ENCODE peak calls at places on chromosomes 3 and 15, in eight cellular contexts. L, C, D, U, I, A, G and O are unnamed samples.
A peak's percentile ranks its signal among the peaks of the same experiment; 100 is the strongest.

GRCh38 chr3:139364549-139364948 is 20.7 kb downstream of the MRPS22 start:
- DNase-seq in L (no peak), C (no peak), D (no peak), U (no peak), I (no peak), A (no peak), G (no peak), O (no peak)

GRCh38 chr15:100192092-100192695 is 149.6 kb downstream of the ADAMTS17 start:
- DNase-seq in L (no peak), C (no peak), D (no peak), U (no peak), I (no peak), A (no peak), G (no peak), O (no peak)

GRCh38 chr3:46946856-46947544 is 29.5 kb downstream of the CCDC12 start:
- DNase-seq in L (peak; percentile 31), C (peak; percentile 67), D (peak; percentile 73), U (peak; percentile 50), I (no peak), A (no peak), G (no peak), O (peak; percentile 63)

GRCh38 chr15:36544518-36545383 is 34.7 kb upstream of the CDIN1 start:
- DNase-seq in L (no peak), C (peak; percentile 2), D (peak; percentile 33), U (no peak), I (peak; percentile 63), A (no peak), G (no peak), O (no peak)

GRCh38 chr15:56176996-56177395 is 66.7 kb downstream of the RFX7 start:
- DNase-seq in L (no peak), C (peak; percentile 5), D (peak; percentile 6), U (no peak), I (no peak), A (no peak), G (peak; percentile 0), O (no peak)

GRCh38 chr3:195701042-195701910 is 19.5 kb upstream of the MUC20 start:
- DNase-seq in L (no peak), C (no peak), D (no peak), U (no peak), I (no peak), A (peak; percentile 5), G (no peak), O (peak; percentile 40)

GRCh38 chr15:25905140-25905539 is 42.0 kb upstream of the ATP10A start:
- DNase-seq in L (peak; percentile 88), C (peak; percentile 88), D (peak; percentile 96), U (no peak), I (no peak), A (no peak), G (no peak), O (no peak)

GRCh38 chr15:66256692-66257091 is 3.1 kb upstream of the MEGF11 start:
- DNase-seq in L (no peak), C (no peak), D (no peak), U (no peak), I (no peak), A (no peak), G (no peak), O (no peak)

GRCh38 chr3:86594838-86595237 is 396.1 kb downstream of the VGLL3 start:
- DNase-seq in L (no peak), C (no peak), D (no peak), U (no peak), I (no peak), A (no peak), G (no peak), O (no peak)

GRCh38 chr15:74530771-74531143 is 10.3 kb upstream of the ARID3B start:
- DNase-seq in L (no peak), C (no peak), D (no peak), U (no peak), I (no peak), A (no peak), G (no peak), O (no peak)

GRCh38 chr15:63288778-63289378 is 11.5 kb downstream of the APH1B start:
- DNase-seq in L (peak; percentile 69), C (peak; percentile 35), D (peak; percentile 83), U (peak; percentile 77), I (peak; percentile 53), A (peak; percentile 64), G (peak; percentile 33), O (no peak)

GRCh38 chr15:31801152-31801551 is 229.2 kb upstream of the CHRNA7 start:
- DNase-seq in L (no peak), C (peak; percentile 0), D (peak; percentile 58), U (no peak), I (no peak), A (no peak), G (no peak), O (no peak)

GRCh38 chr3:43522702-43523362 is 99.0 kb downstream of the ANO10 start:
- DNase-seq in L (peak; percentile 73), C (peak; percentile 29), D (peak; percentile 15), U (no peak), I (no peak), A (no peak), G (no peak), O (no peak)

GRCh38 chr3:184885112-184885511 is 73.1 kb downstream of the VPS8 start:
- DNase-seq in L (no peak), C (no peak), D (no peak), U (no peak), I (no peak), A (no peak), G (no peak), O (no peak)

GRCh38 chr15:74262635-74263034 is 26.5 kb downstream of the CCDC33 start:
- DNase-seq in L (no peak), C (no peak), D (no peak), U (no peak), I (no peak), A (no peak), G (no peak), O (no peak)

GRCh38 chr3:11080492-11080891 is 73.8 kb upstream of the HRH1 start:
- DNase-seq in L (no peak), C (no peak), D (peak; percentile 14), U (no peak), I (no peak), A (no peak), G (peak; percentile 51), O (peak; percentile 68)

GRCh38 chr15:67067161-67067853 is 1.9 kb downstream of the SMAD3 start:
- DNase-seq in L (peak; percentile 39), C (no peak), D (peak; percentile 64), U (no peak), I (peak; percentile 83), A (no peak), G (no peak), O (no peak)

GRCh38 chr3:170759511-170760173 is 110.4 kb downstream of the RPL22L1 start:
- DNase-seq in L (no peak), C (no peak), D (no peak), U (no peak), I (no peak), A (no peak), G (no peak), O (no peak)

GRCh38 chr3:164952966-164953365 is 125.3 kb downstream of the SI start:
- DNase-seq in L (no peak), C (no peak), D (no peak), U (no peak), I (no peak), A (no peak), G (no peak), O (no peak)
- H4K20me1 ChIP-seq in L (no peaks in the 10 kb centered on the region), C (no peaks in the 10 kb centered on the region), D (no peaks in the 10 kb centered on the region), U (no peaks in the 10 kb centered on the region), I (no peaks in the 10 kb centered on the region), A (no peaks in the 10 kb centered on the region), G (no peaks in the 10 kb centered on the region), O (no peaks in the 10 kb centered on the region)

GRCh38 chr15:90598053-90598577 is 68.4 kb downstream of the CRTC3 start:
- DNase-seq in L (no peak), C (no peak), D (no peak), U (no peak), I (peak; percentile 40), A (no peak), G (no peak), O (peak; percentile 65)

GRCh38 chr15:90598679-90599078 is 69.0 kb downstream of the CRTC3 start:
- DNase-seq in L (no peak), C (no peak), D (no peak), U (no peak), I (no peak), A (no peak), G (no peak), O (no peak)

GRCh38 chr15:90595760-90596155 is 66.0 kb downstream of the CRTC3 start:
- DNase-seq in L (no peak), C (no peak), D (no peak), U (peak; percentile 49), I (no peak), A (no peak), G (no peak), O (no peak)

GRCh38 chr15:90597477-90598052 is 67.8 kb downstream of the CRTC3 start:
- DNase-seq in L (no peak), C (no peak), D (no peak), U (no peak), I (no peak), A (peak; percentile 17), G (no peak), O (no peak)

DNA sequence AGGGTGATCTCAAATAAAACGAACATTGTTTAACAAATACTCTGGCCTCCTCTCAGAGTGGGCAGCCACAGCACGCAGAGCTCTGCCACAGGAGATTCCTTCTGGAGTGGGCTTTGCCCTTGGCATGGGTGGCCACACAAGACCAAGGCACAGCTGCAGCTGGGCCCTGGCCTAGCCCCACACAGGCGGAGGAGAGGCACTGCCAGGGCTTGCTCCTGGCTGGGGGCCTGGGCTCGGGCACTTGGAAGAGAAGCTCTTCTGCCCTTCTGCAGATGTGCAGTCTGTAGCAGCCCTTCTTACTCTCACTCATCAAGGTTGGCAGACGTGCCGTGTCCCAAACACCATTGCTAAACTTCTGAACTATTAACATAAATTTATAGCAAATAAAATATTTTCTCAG is 67.2 kb downstream of the CRTC3 start:
- DNase-seq in L (no peak), C (no peak), D (no peak), U (no peak), I (no peak), A (no peak), G (no peak), O (no peak)
- H3K4me1 ChIP-seq in L (peaks cover 20% of the 10 kb centered on the region), C (peaks cover 10% of the 10 kb centered on the region), D (peaks cover 26% of the 10 kb centered on the region), U (peaks cover 52% of the 10 kb centered on the region), I (peaks cover 5% of the 10 kb centered on the region), A (peaks cover 24% of the 10 kb centered on the region), G (peaks cover 9% of the 10 kb centered on the region), O (peaks cover 14% of the 10 kb centered on the region)

GRCh38 chr3:13075318-13075717 is 2.1 kb upstream of the IQSEC1 start:
- DNase-seq in L (no peak), C (no peak), D (no peak), U (no peak), I (no peak), A (no peak), G (no peak), O (no peak)
- H3K4me2 ChIP-seq in L (no peak overlapping the region), C (no peak overlapping the region), D (no peak overlapping the region), U (no peak overlapping the region), I (no peak overlapping the region), A (no peak overlapping the region), G (no peak overlapping the region), O (no peak overlapping the region)

DNA sequence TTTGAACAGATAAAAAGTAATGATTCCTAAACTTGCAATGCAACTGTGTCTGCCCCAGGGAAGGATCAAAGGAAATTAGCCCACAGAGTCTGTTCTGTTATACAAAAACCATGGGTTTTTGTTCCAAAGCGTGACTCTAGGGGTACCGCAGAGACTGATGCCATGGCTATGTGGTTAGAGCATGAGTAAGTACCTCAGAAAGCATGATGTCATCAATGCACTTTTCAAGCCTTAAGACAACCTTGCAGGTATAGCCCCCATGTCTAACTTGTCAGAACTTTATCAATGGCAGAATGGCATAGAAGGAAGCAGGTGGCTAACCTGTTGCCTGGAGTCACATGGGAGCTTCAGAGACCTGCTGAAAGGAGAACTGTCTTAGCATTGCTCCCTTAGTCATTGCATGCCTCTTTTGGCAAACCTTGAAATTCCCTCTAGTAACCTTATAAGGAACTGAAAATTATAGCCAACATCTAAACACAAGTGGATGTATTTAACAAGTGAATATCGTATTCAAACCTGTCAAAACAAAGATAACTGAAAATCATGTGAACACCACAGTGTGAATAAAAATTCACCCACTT is 52.5 kb downstream of the EOMES start:
- DNase-seq in L (no peak), C (peak; percentile 77), D (no peak), U (no peak), I (no peak), A (no peak), G (no peak), O (no peak)
- H4K20me1 ChIP-seq in L (no peaks in the 10 kb centered on the region), C (no peaks in the 10 kb centered on the region), D (no peaks in the 10 kb centered on the region), U (no peaks in the 10 kb centered on the region), I (no peaks in the 10 kb centered on the region), A (no peaks in the 10 kb centered on the region), G (no peaks in the 10 kb centered on the region), O (no peaks in the 10 kb centered on the region)